ENCODE peak calls at places on chromosomes 4 and X, in seven cellular contexts. One of them, this sample, is unnamed.

GRCh38 chrX:106378616-106379015 is 210.5 kb downstream of the PWWP3B start:
- DNase-seq in progenitor cell of endocrine pancreas: no peak
- DNase-seq in fibroblast of mammary gland: no peak
- DNase-seq in Calu3: no peak
- DNase-seq in endodermal cell: no peak
- DNase-seq in mammary epithelial cell: no peak
- DNase-seq in glutamatergic neuron: no peak
- DNase-seq in this sample: no peak

GRCh38 chr4:138390286-138390685 is 148.1 kb upstream of the SLC7A11 start:
- DNase-seq in progenitor cell of endocrine pancreas: no peak
- DNase-seq in fibroblast of mammary gland: peak; percentile 62
- DNase-seq in Calu3: no peak
- DNase-seq in endodermal cell: no peak
- DNase-seq in mammary epithelial cell: peak; percentile 38
- DNase-seq in glutamatergic neuron: no peak
- DNase-seq in this sample: no peak

GRCh38 chr4:142615324-142615665 is 230.8 kb downstream of the INPP4B start:
- DNase-seq in progenitor cell of endocrine pancreas: no peak
- DNase-seq in fibroblast of mammary gland: peak; percentile 78
- DNase-seq in Calu3: no peak
- DNase-seq in endodermal cell: no peak
- DNase-seq in mammary epithelial cell: peak; percentile 72
- DNase-seq in glutamatergic neuron: no peak
- DNase-seq in this sample: no peak

GRCh38 chr4:151302432-151302831 is 23.0 kb downstream of the SH3D19 start:
- DNase-seq in progenitor cell of endocrine pancreas: no peak
- DNase-seq in fibroblast of mammary gland: peak; percentile 33
- DNase-seq in Calu3: no peak
- DNase-seq in endodermal cell: no peak
- DNase-seq in mammary epithelial cell: no peak
- DNase-seq in glutamatergic neuron: no peak
- DNase-seq in this sample: no peak

GRCh38 chr4:114807759-114808404 is 209.3 kb downstream of the UGT8 start:
- DNase-seq in progenitor cell of endocrine pancreas: peak; percentile 11
- DNase-seq in fibroblast of mammary gland: peak; percentile 28
- DNase-seq in Calu3: peak; percentile 1
- DNase-seq in endodermal cell: peak; percentile 83
- DNase-seq in mammary epithelial cell: peak; percentile 14
- DNase-seq in glutamatergic neuron: peak; percentile 38
- DNase-seq in this sample: peak; percentile 15

GRCh38 chrX:23503835-23504539 is 163.3 kb upstream of the PRDX4 start:
- DNase-seq in progenitor cell of endocrine pancreas: peak; percentile 30
- DNase-seq in fibroblast of mammary gland: peak; percentile 87
- DNase-seq in Calu3: peak; percentile 89
- DNase-seq in endodermal cell: peak; percentile 84
- DNase-seq in mammary epithelial cell: peak; percentile 90
- DNase-seq in glutamatergic neuron: no peak
- DNase-seq in this sample: no peak

GRCh38 chr4:74942251-74942917 is 9.5 kb downstream of the PARM1 start:
- DNase-seq in progenitor cell of endocrine pancreas: no peak
- DNase-seq in fibroblast of mammary gland: no peak
- DNase-seq in Calu3: no peak
- DNase-seq in endodermal cell: no peak
- DNase-seq in mammary epithelial cell: peak; percentile 12
- DNase-seq in glutamatergic neuron: no peak
- DNase-seq in this sample: no peak

GRCh38 chrX:68717196-68717595 is 69.7 kb downstream of the STARD8 start:
- DNase-seq in progenitor cell of endocrine pancreas: no peak
- DNase-seq in fibroblast of mammary gland: no peak
- DNase-seq in Calu3: no peak
- DNase-seq in endodermal cell: no peak
- DNase-seq in mammary epithelial cell: no peak
- DNase-seq in glutamatergic neuron: no peak
- DNase-seq in this sample: no peak

GRCh38 chr4:186400676-186401075 is 134.7 kb downstream of the F11 start:
- DNase-seq in progenitor cell of endocrine pancreas: no peak
- DNase-seq in fibroblast of mammary gland: no peak
- DNase-seq in Calu3: no peak
- DNase-seq in endodermal cell: no peak
- DNase-seq in mammary epithelial cell: peak; percentile 13
- DNase-seq in glutamatergic neuron: no peak
- DNase-seq in this sample: no peak

GRCh38 chr4:97987019-97987648 is 156.1 kb downstream of the STPG2 start:
- DNase-seq in progenitor cell of endocrine pancreas: no peak
- DNase-seq in fibroblast of mammary gland: peak; percentile 18
- DNase-seq in Calu3: no peak
- DNase-seq in endodermal cell: no peak
- DNase-seq in mammary epithelial cell: peak; percentile 26
- DNase-seq in glutamatergic neuron: no peak
- DNase-seq in this sample: no peak

GRCh38 chr4:132297346-132297745 is 851.7 kb upstream of the PCDH10 start:
- DNase-seq in progenitor cell of endocrine pancreas: no peak
- DNase-seq in fibroblast of mammary gland: no peak
- DNase-seq in Calu3: no peak
- DNase-seq in endodermal cell: no peak
- DNase-seq in mammary epithelial cell: no peak
- DNase-seq in glutamatergic neuron: no peak
- DNase-seq in this sample: no peak

GRCh38 chrX:120457766-120458180 is 11.3 kb downstream of the LAMP2 start:
- DNase-seq in progenitor cell of endocrine pancreas: no peak
- DNase-seq in fibroblast of mammary gland: peak; percentile 92
- DNase-seq in Calu3: no peak
- DNase-seq in endodermal cell: no peak
- DNase-seq in mammary epithelial cell: peak; percentile 98
- DNase-seq in glutamatergic neuron: no peak
- DNase-seq in this sample: no peak

GRCh38 chr4:70183168-70183939 is 12.2 kb upstream of the ODAM start:
- DNase-seq in progenitor cell of endocrine pancreas: no peak
- DNase-seq in fibroblast of mammary gland: peak; percentile 65
- DNase-seq in Calu3: peak; percentile 60
- DNase-seq in endodermal cell: peak; percentile 71
- DNase-seq in mammary epithelial cell: peak; percentile 10
- DNase-seq in glutamatergic neuron: peak; percentile 19
- DNase-seq in this sample: no peak

GRCh38 chrX:150503898-150504219 is 64.6 kb upstream of the MTM1 start:
- DNase-seq in progenitor cell of endocrine pancreas: no peak
- DNase-seq in fibroblast of mammary gland: no peak
- DNase-seq in Calu3: peak; percentile 37
- DNase-seq in endodermal cell: peak; percentile 45
- DNase-seq in mammary epithelial cell: peak; percentile 3
- DNase-seq in glutamatergic neuron: no peak
- DNase-seq in this sample: no peak

GRCh38 chr4:70603856-70604255 is 11.8 kb downstream of the AMBN start:
- DNase-seq in progenitor cell of endocrine pancreas: no peak
- DNase-seq in fibroblast of mammary gland: peak; percentile 44
- DNase-seq in Calu3: no peak
- DNase-seq in endodermal cell: no peak
- DNase-seq in mammary epithelial cell: no peak
- DNase-seq in glutamatergic neuron: no peak
- DNase-seq in this sample: no peak

GRCh38 chr4:71266090-71266794 is 72.6 kb upstream of the SLC4A4 start:
- DNase-seq in progenitor cell of endocrine pancreas: no peak
- DNase-seq in fibroblast of mammary gland: peak; percentile 44
- DNase-seq in Calu3: no peak
- DNase-seq in endodermal cell: no peak
- DNase-seq in mammary epithelial cell: no peak
- DNase-seq in glutamatergic neuron: no peak
- DNase-seq in this sample: no peak

GRCh38 chr4:62487016-62487415 is 1286.9 kb downstream of the ADGRL3 start:
- DNase-seq in progenitor cell of endocrine pancreas: no peak
- DNase-seq in fibroblast of mammary gland: no peak
- DNase-seq in Calu3: no peak
- DNase-seq in endodermal cell: no peak
- DNase-seq in mammary epithelial cell: peak; percentile 62
- DNase-seq in glutamatergic neuron: no peak
- DNase-seq in this sample: no peak

GRCh38 chrX:40474205-40474626 is 106.6 kb upstream of the ATP6AP2 start:
- DNase-seq in progenitor cell of endocrine pancreas: peak; percentile 37
- DNase-seq in fibroblast of mammary gland: no peak
- DNase-seq in Calu3: peak; percentile 40
- DNase-seq in endodermal cell: peak; percentile 98
- DNase-seq in mammary epithelial cell: peak; percentile 15
- DNase-seq in glutamatergic neuron: peak; percentile 77
- DNase-seq in this sample: no peak

GRCh38 chrX:39456894-39457600 is 640.7 kb downstream of the BCOR start:
- DNase-seq in progenitor cell of endocrine pancreas: no peak
- DNase-seq in fibroblast of mammary gland: no peak
- DNase-seq in Calu3: no peak
- DNase-seq in endodermal cell: no peak
- DNase-seq in mammary epithelial cell: peak; percentile 7
- DNase-seq in glutamatergic neuron: no peak
- DNase-seq in this sample: no peak

GRCh38 chr4:124631760-124632159 is 80.8 kb downstream of the ANKRD50 start:
- DNase-seq in progenitor cell of endocrine pancreas: no peak
- DNase-seq in fibroblast of mammary gland: peak; percentile 97
- DNase-seq in Calu3: peak; percentile 60
- DNase-seq in endodermal cell: no peak
- DNase-seq in mammary epithelial cell: peak; percentile 95
- DNase-seq in glutamatergic neuron: no peak
- DNase-seq in this sample: no peak

GRCh38 chrX:10726647-10727046 is 106.3 kb upstream of the MID1 start:
- DNase-seq in progenitor cell of endocrine pancreas: no peak
- DNase-seq in fibroblast of mammary gland: peak; percentile 52
- DNase-seq in Calu3: no peak
- DNase-seq in endodermal cell: no peak
- DNase-seq in mammary epithelial cell: peak; percentile 71
- DNase-seq in glutamatergic neuron: no peak
- DNase-seq in this sample: no peak

GRCh38 chrX:10729000-10729399 is 108.6 kb upstream of the MID1 start:
- DNase-seq in progenitor cell of endocrine pancreas: no peak
- DNase-seq in fibroblast of mammary gland: no peak
- DNase-seq in Calu3: no peak
- DNase-seq in endodermal cell: no peak
- DNase-seq in mammary epithelial cell: no peak
- DNase-seq in glutamatergic neuron: no peak
- DNase-seq in this sample: no peak

GRCh38 chrX:10722804-10723364 is 102.5 kb upstream of the MID1 start:
- DNase-seq in progenitor cell of endocrine pancreas: no peak
- DNase-seq in fibroblast of mammary gland: peak; percentile 65
- DNase-seq in Calu3: peak; percentile 66
- DNase-seq in endodermal cell: peak; percentile 86
- DNase-seq in mammary epithelial cell: peak; percentile 23
- DNase-seq in glutamatergic neuron: peak; percentile 48
- DNase-seq in this sample: no peak

GRCh38 chrX:10725071-10725470 is 104.7 kb upstream of the MID1 start:
- DNase-seq in progenitor cell of endocrine pancreas: no peak
- DNase-seq in fibroblast of mammary gland: no peak
- DNase-seq in Calu3: no peak
- DNase-seq in endodermal cell: no peak
- DNase-seq in mammary epithelial cell: no peak
- DNase-seq in glutamatergic neuron: no peak
- DNase-seq in this sample: no peak
- TF ChIP-seq CTCF in progenitor cell of endocrine pancreas: peak; percentile 48
- TF ChIP-seq CTCF in fibroblast of mammary gland: peak; percentile 13
- TF ChIP-seq CTCF in Calu3: peak; percentile 15
- TF ChIP-seq CTCF in endodermal cell: peak; percentile 64
- TF ChIP-seq CTCF in mammary epithelial cell: peak; percentile 34
- TF ChIP-seq CTCF in glutamatergic neuron: peak; percentile 65
- TF ChIP-seq CTCF in this sample: no peak

GRCh38 chr4:7324651-7325121 is 110.0 kb downstream of the PSAPL1 start:
- DNase-seq in progenitor cell of endocrine pancreas: no peak
- DNase-seq in fibroblast of mammary gland: no peak
- DNase-seq in Calu3: no peak
- DNase-seq in endodermal cell: peak; percentile 62
- DNase-seq in mammary epithelial cell: no peak
- DNase-seq in glutamatergic neuron: no peak
- DNase-seq in this sample: no peak

GRCh38 chr4:7325541-7325940 is 109.2 kb downstream of the PSAPL1 start:
- DNase-seq in progenitor cell of endocrine pancreas: no peak
- DNase-seq in fibroblast of mammary gland: no peak
- DNase-seq in Calu3: no peak
- DNase-seq in endodermal cell: no peak
- DNase-seq in mammary epithelial cell: no peak
- DNase-seq in glutamatergic neuron: no peak
- DNase-seq in this sample: no peak

GRCh38 chr4:7323872-7324650 is 110.7 kb downstream of the PSAPL1 start:
- DNase-seq in progenitor cell of endocrine pancreas: no peak
- DNase-seq in fibroblast of mammary gland: no peak
- DNase-seq in Calu3: no peak
- DNase-seq in endodermal cell: no peak
- DNase-seq in mammary epithelial cell: peak; percentile 25
- DNase-seq in glutamatergic neuron: no peak
- DNase-seq in this sample: no peak

GRCh38 chr4:7322166-7322991 is 112.4 kb downstream of the PSAPL1 start:
- DNase-seq in progenitor cell of endocrine pancreas: no peak
- DNase-seq in fibroblast of mammary gland: no peak
- DNase-seq in Calu3: no peak
- DNase-seq in endodermal cell: peak; percentile 65
- DNase-seq in mammary epithelial cell: no peak
- DNase-seq in glutamatergic neuron: no peak
- DNase-seq in this sample: no peak

GRCh38 chr4:7323461-7323871 is 111.3 kb downstream of the PSAPL1 start:
- DNase-seq in progenitor cell of endocrine pancreas: no peak
- DNase-seq in fibroblast of mammary gland: no peak
- DNase-seq in Calu3: no peak
- DNase-seq in endodermal cell: no peak
- DNase-seq in mammary epithelial cell: no peak
- DNase-seq in glutamatergic neuron: no peak
- DNase-seq in this sample: no peak
- TF ChIP-seq CTCF in progenitor cell of endocrine pancreas: no peak
- TF ChIP-seq CTCF in fibroblast of mammary gland: no peak
- TF ChIP-seq CTCF in Calu3: no peak
- TF ChIP-seq CTCF in endodermal cell: no peak
- TF ChIP-seq CTCF in mammary epithelial cell: no peak
- TF ChIP-seq CTCF in glutamatergic neuron: no peak
- TF ChIP-seq CTCF in this sample: no peak

GRCh38 chr4:63528592-63528991 is 880.7 kb downstream of the TECRL start:
- DNase-seq in progenitor cell of endocrine pancreas: no peak
- DNase-seq in fibroblast of mammary gland: no peak
- DNase-seq in Calu3: no peak
- DNase-seq in endodermal cell: no peak
- DNase-seq in mammary epithelial cell: no peak
- DNase-seq in glutamatergic neuron: no peak
- DNase-seq in this sample: no peak
- TF ChIP-seq CTCF in progenitor cell of endocrine pancreas: peak; percentile 36
- TF ChIP-seq CTCF in fibroblast of mammary gland: no peak
- TF ChIP-seq CTCF in Calu3: no peak
- TF ChIP-seq CTCF in endodermal cell: peak; percentile 61
- TF ChIP-seq CTCF in mammary epithelial cell: no peak
- TF ChIP-seq CTCF in glutamatergic neuron: no peak
- TF ChIP-seq CTCF in this sample: no peak

GRCh38 chr4:54004463-54004862 is 59.9 kb downstream of the CHIC2 start:
- DNase-seq in progenitor cell of endocrine pancreas: no peak
- DNase-seq in fibroblast of mammary gland: no peak
- DNase-seq in Calu3: no peak
- DNase-seq in endodermal cell: no peak
- DNase-seq in mammary epithelial cell: no peak
- DNase-seq in glutamatergic neuron: no peak
- DNase-seq in this sample: no peak
- TF ChIP-seq CTCF in progenitor cell of endocrine pancreas: no peak
- TF ChIP-seq CTCF in fibroblast of mammary gland: no peak
- TF ChIP-seq CTCF in Calu3: no peak
- TF ChIP-seq CTCF in endodermal cell: no peak
- TF ChIP-seq CTCF in mammary epithelial cell: no peak
- TF ChIP-seq CTCF in glutamatergic neuron: no peak
- TF ChIP-seq CTCF in this sample: no peak

This sample was measured in activated B cell treated with CpG ODN at 0.5 μM for 24 hours.